ENCODE peak calls at places on chromosomes 11 and 22, in seven cellular contexts. N is globus pallidus, W is mucosa of gallbladder, U is COLO829, A is kidney tubule cell, E is T47D, P is cardiac septum. O is an unnamed sample.

GRCh38 chr22:24289138-24289537 is 18.5 kb downstream of the SPECC1L start:
- DNase-seq in P (no peak), A (peak), U (no peak), N (peak), E (no peak), W (no peak), O (no peak)

GRCh38 chr11:68372625-68373024 is 60.2 kb downstream of the LRP5 start:
- DNase-seq in U (no peak), A (no peak), E (no peak), P (no peak), N (no peak), W (no peak), O (no peak)

GRCh38 chr11:133636686-133637085 is 104.4 kb upstream of the OPCML start:
- DNase-seq in N (no peak), E (no peak), U (no peak), W (no peak), P (no peak), A (no peak), O (no peak)

GRCh38 chr22:33658775-33659174 is 261.5 kb downstream of the LARGE1 start:
- DNase-seq in W (peak), A (no peak), E (no peak), U (peak), N (peak), P (no peak), O (no peak)

GRCh38 chr11:8930456-8931175 is 2.1 kb downstream of the C11orf16 start:
- DNase-seq in U (no peak), N (no peak), P (no peak), E (no peak), W (no peak), A (no peak), O (no peak)

GRCh38 chr11:35618497-35619029 is 303 bp downstream of the FJX1 start:
- DNase-seq in U (no peak), E (peak), P (no peak), A (peak), W (no peak), N (peak), O (no peak)

GRCh38 chr11:112753706-112754105 is 207.5 kb upstream of the NCAM1 start:
- DNase-seq in W (no peak), A (no peak), E (no peak), U (no peak), N (no peak), P (no peak), O (no peak)

GRCh38 chr22:49395617-49396016 is 432.1 kb downstream of the BRD1 start:
- DNase-seq in N (no peak), P (no peak), W (no peak), U (no peak), E (no peak), A (no peak), O (no peak)

GRCh38 chr11:57339305-57339704 is 1.2 kb downstream of the P2RX3 start:
- DNase-seq in N (no peak), W (no peak), A (no peak), U (no peak), E (no peak), P (no peak), O (no peak)

GRCh38 chr22:45818130-45819085 is 146.8 kb downstream of the ATXN10 start:
- DNase-seq in U (no peak), W (no peak), P (no peak), A (peak), N (peak), E (no peak), O (no peak)

GRCh38 chr11:84019576-84020194 is 733.5 kb upstream of the CCDC90B start:
- DNase-seq in N (no peak), A (peak), W (no peak), U (peak), E (no peak), P (no peak), O (no peak)

GRCh38 chr11:61611309-61611708 is 30.4 kb upstream of the SYT7 start:
- DNase-seq in U (no peak), E (no peak), W (no peak), P (no peak), A (no peak), N (no peak), O (no peak)